ENCODE peak calls at places on chromosomes 6 and 20, in eight cellular contexts. S is MM.1S; W is esophagus squamous epithelium; F is CD8-positive, alpha-beta T cell; A is HepG2; C is cardiac muscle cell; P is body of pancreas; Y is fibroblast of lung. L is an unnamed sample.

GRCh38 chr6:126963077-126963809 is 155.2 kb upstream of the RSPO3 start:
- DNase-seq in A (no peak), Y (no peak), C (no peak), S (no peak), P (no peak), F (no peak), W (no peak), L (no peak)

GRCh38 chr6:141848029-141848890 is 284.5 kb upstream of the GJE1 start:
- DNase-seq in P (no peak), A (no peak), Y (no peak), C (no peak), S (peak; percentile 33), W (no peak), F (peak; percentile 2), L (no peak)

GRCh38 chr6:159852877-159853276 is 37.9 kb upstream of the MAS1 start:
- DNase-seq in F (no peak), W (no peak), Y (peak; percentile 22), A (no peak), C (no peak), P (peak; percentile 16), S (peak; percentile 7), L (no peak)

GRCh38 chr6:7732219-7732618 is 6.3 kb downstream of the BMP6 start:
- DNase-seq in S (no peak), W (no peak), P (no peak), C (no peak), F (no peak), A (no peak), Y (no peak), L (no peak)

GRCh38 chr20:9440891-9441290 is 73.5 kb upstream of the LAMP5 start:
- DNase-seq in C (no peak), A (no peak), S (no peak), P (no peak), Y (no peak), W (no peak), F (no peak), L (no peak)

GRCh38 chr6:116406678-116407345 is 36.1 kb downstream of the DSE start:
- DNase-seq in W (no peak), A (no peak), C (no peak), F (no peak), P (no peak), S (no peak), Y (peak; percentile 54), L (no peak)

GRCh38 chr6:53466257-53466656 is 78.6 kb downstream of the GCLC start:
- DNase-seq in A (no peak), P (no peak), S (no peak), Y (peak; percentile 28), F (no peak), C (no peak), W (no peak), L (no peak)

GRCh38 chr6:51029576-51029975 is 210.9 kb downstream of the TFAP2B start:
- DNase-seq in P (no peak), W (no peak), A (no peak), S (no peak), C (no peak), F (no peak), Y (no peak), L (no peak)

GRCh38 chr20:50153153-50153499 is 397 bp downstream of the PEDS1 start:
- DNase-seq in S (no peak), P (no peak), A (no peak), Y (no peak), W (no peak), F (no peak), C (no peak), L (no peak)

GRCh38 chr6:56772737-56773184 is 130.1 kb upstream of the DST start:
- DNase-seq in P (peak; percentile 24), F (no peak), C (no peak), A (no peak), Y (peak; percentile 66), S (no peak), W (no peak), L (no peak)

GRCh38 chr6:148435386-148435785 is 92.7 kb downstream of the SASH1 start:
- DNase-seq in S (no peak), P (no peak), Y (peak; percentile 73), C (no peak), A (no peak), F (no peak), W (no peak), L (no peak)

GRCh38 chr20:4924032-4924431 is 77.3 kb downstream of the SLC23A2 start:
- DNase-seq in Y (no peak), W (no peak), C (no peak), P (no peak), S (no peak), A (no peak), F (no peak), L (no peak)

GRCh38 chr20:49210101-49210749 is 9.0 kb upstream of the DDX27 start:
- DNase-seq in W (no peak), A (no peak), S (no peak), C (no peak), F (no peak), Y (peak; percentile 21), P (no peak), L (no peak)

GRCh38 chr6:154653853-154654252 is 79.4 kb upstream of the SCAF8 start:
- DNase-seq in F (no peak), Y (peak; percentile 58), W (no peak), S (no peak), A (no peak), C (no peak), P (peak; percentile 13), L (no peak)

GRCh38 chr6:152117156-152118129 is 310.0 kb downstream of the ESR1 start:
- DNase-seq in S (peak; percentile 71), P (peak; percentile 33), F (no peak), C (no peak), W (no peak), A (no peak), Y (no peak), L (no peak)

GRCh38 chr20:49405696-49406095 is 76.8 kb downstream of the KCNB1 start:
- DNase-seq in A (no peak), C (no peak), P (no peak), F (no peak), Y (no peak), W (no peak), S (no peak), L (no peak)

GRCh38 chr20:58531657-58532056 is 16.5 kb upstream of the APCDD1L start:
- DNase-seq in C (no peak), F (no peak), W (no peak), P (no peak), S (no peak), A (no peak), Y (no peak), L (no peak)
- H3K9me3 ChIP-seq in C (no peaks in the 10 kb centered on the region), F (no peaks in the 10 kb centered on the region), W (peaks cover 21% of the 10 kb centered on the region), P (no peaks in the 10 kb centered on the region), S (no peaks in the 10 kb centered on the region), A (peaks cover 19% of the 10 kb centered on the region), Y (no peaks in the 10 kb centered on the region), L (peaks cover 3% of the 10 kb centered on the region)

GRCh38 chr6:168210239-168211107 is 109.1 kb downstream of the DACT2 start:
- DNase-seq in S (no peak), F (no peak), C (no peak), P (no peak), W (no peak), A (no peak), Y (no peak), L (no peak)
- H3K9me3 ChIP-seq in S (no peaks in the 10 kb centered on the region), F (no peaks in the 10 kb centered on the region), C (no peaks in the 10 kb centered on the region), P (no peaks in the 10 kb centered on the region), W (no peaks in the 10 kb centered on the region), A (no peaks in the 10 kb centered on the region), Y (no peaks in the 10 kb centered on the region), L (no peaks in the 10 kb centered on the region)

DNA sequence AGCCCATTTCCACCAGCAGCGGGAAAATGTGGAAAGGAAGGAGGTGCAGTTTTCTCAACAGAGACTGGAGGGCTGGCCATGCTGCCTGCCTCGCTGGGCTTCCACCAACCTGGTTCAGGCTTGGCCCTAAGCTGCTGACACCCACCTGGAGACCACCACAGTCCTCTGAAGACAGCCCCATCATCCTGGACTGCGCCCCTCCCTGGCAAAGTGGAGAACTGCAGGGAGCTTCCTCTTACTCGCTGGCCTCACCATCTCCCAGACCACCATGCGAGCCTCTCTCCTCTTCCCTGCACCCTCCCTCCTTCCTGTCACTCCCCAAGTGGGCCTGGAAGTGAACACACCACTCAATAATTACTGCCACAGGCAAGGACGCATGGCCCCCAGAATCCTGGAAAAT is 71.5 kb downstream of the PSMG4 start:
- DNase-seq in P (no peak), F (no peak), Y (no peak), C (no peak), A (no peak), W (no peak), S (no peak), L (no peak)
- H3K9me3 ChIP-seq in P (no peaks in the 10 kb centered on the region), F (no peaks in the 10 kb centered on the region), Y (no peaks in the 10 kb centered on the region), C (no peaks in the 10 kb centered on the region), A (no peaks in the 10 kb centered on the region), W (no peaks in the 10 kb centered on the region), S (no peaks in the 10 kb centered on the region), L (no peaks in the 10 kb centered on the region)

GRCh38 chr20:29497261-29497671 is 1760.2 kb upstream of the DEFB115 start:
- DNase-seq in W (no peak), P (no peak), Y (peak; percentile 70), A (peak; percentile 12), S (peak; percentile 91), C (no peak), F (no peak), L (no peak)
- H3K9me3 ChIP-seq in W (peaks cover 7% of the 10 kb centered on the region), P (no peaks in the 10 kb centered on the region), Y (no peaks in the 10 kb centered on the region), A (peaks cover 34% of the 10 kb centered on the region), S (no peaks in the 10 kb centered on the region), C (no peaks in the 10 kb centered on the region), F (no peaks in the 10 kb centered on the region), L (no peaks in the 10 kb centered on the region)

GRCh38 chr6:25753079-25753478 is 1.5 kb upstream of the SLC17A4 start:
- DNase-seq in C (no peak), S (no peak), P (no peak), Y (no peak), W (no peak), F (no peak), A (no peak), L (no peak)
- H3K9me3 ChIP-seq in C (no peaks in the 10 kb centered on the region), S (no peaks in the 10 kb centered on the region), P (no peaks in the 10 kb centered on the region), Y (no peaks in the 10 kb centered on the region), W (no peaks in the 10 kb centered on the region), F (no peaks in the 10 kb centered on the region), A (no peaks in the 10 kb centered on the region), L (no peaks in the 10 kb centered on the region)

DNA sequence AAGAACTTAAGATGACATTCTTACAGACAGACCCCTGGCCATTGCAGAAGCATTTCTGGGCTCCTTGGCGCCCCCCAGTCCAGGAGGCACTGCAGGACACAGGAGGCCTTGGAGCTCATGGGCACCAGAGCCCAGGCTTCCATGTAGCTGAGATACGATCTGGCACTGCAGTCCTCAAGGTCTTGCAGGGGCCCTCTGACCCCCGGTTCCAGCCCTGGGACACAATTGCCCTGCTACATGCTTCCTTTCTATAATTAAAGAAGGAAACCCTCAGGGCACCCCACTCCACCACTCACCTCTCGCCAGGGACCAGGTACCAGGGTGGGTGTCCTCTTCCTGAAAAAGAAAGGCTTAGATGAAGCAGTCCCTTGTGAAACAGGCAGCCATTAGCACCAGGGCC is 33.6 kb downstream of the WFDC3 start:
- DNase-seq in P (no peak), A (no peak), F (no peak), W (no peak), C (no peak), Y (no peak), S (no peak), L (no peak)
- H3K9me3 ChIP-seq in P (no peaks in the 10 kb centered on the region), A (peaks cover 6% of the 10 kb centered on the region), F (no peaks in the 10 kb centered on the region), W (no peaks in the 10 kb centered on the region), C (no peaks in the 10 kb centered on the region), Y (no peaks in the 10 kb centered on the region), S (no peaks in the 10 kb centered on the region), L (no peaks in the 10 kb centered on the region)

L was measured in T-helper 17 cell.